ENCODE peak calls at places on chromosomes 3 and 15, in nine cellular contexts. Z is fibroblast of the aortic adventitia, D is body of pancreas, O is tibial nerve, N is cardiac fibroblast, B is AG04450, R is neural progenitor cell, F is fibroblast of lung, I is endothelial cell of umbilical vein. T is an unnamed sample.
A peak's percentile ranks its signal among the peaks of the same experiment; 100 is the strongest.

GRCh38 chr15:38130739-38131498 is 121.7 kb upstream of the SPRED1 start:
- DNase-seq in Z (peak; percentile 99), D (peak; percentile 35), O (peak; percentile 81), N (peak; percentile 99), B (peak; percentile 93), R (peak; percentile 61), F (peak; percentile 99), I (no peak), T (peak; percentile 99)

GRCh38 chr3:171204942-171205341 is 178.4 kb upstream of the SLC2A2 start:
- DNase-seq in Z (peak; percentile 41), D (no peak), O (no peak), N (peak; percentile 68), B (no peak), R (no peak), F (no peak), I (peak; percentile 95), T (peak; percentile 59)

GRCh38 chr3:73520931-73521461 is 103.7 kb downstream of the PDZRN3 start:
- DNase-seq in Z (peak; percentile 93), D (no peak), O (no peak), N (no peak), B (no peak), R (no peak), F (peak; percentile 66), I (no peak), T (no peak)

GRCh38 chr15:58870451-58870850 is 63.0 kb downstream of the SLTM start:
- DNase-seq in Z (peak; percentile 47), D (no peak), O (no peak), N (peak; percentile 75), B (no peak), R (no peak), F (peak; percentile 54), I (no peak), T (peak; percentile 63)

GRCh38 chr3:118478706-118479276 is 555.9 kb downstream of the IGSF11 start:
- DNase-seq in Z (no peak), D (no peak), O (no peak), N (no peak), B (no peak), R (no peak), F (no peak), I (no peak), T (no peak)

GRCh38 chr3:153315781-153316180 is 153.8 kb downstream of the RAP2B start:
- DNase-seq in Z (peak; percentile 74), D (no peak), O (no peak), N (no peak), B (peak; percentile 11), R (no peak), F (peak; percentile 9), I (no peak), T (no peak)

GRCh38 chr3:159112724-159113123 is 310.9 kb downstream of the MFSD1 start:
- DNase-seq in Z (no peak), D (no peak), O (no peak), N (no peak), B (no peak), R (no peak), F (no peak), I (no peak), T (no peak)

GRCh38 chr15:79032656-79033055 is 57.9 kb downstream of the RASGRF1 start:
- DNase-seq in Z (no peak), D (no peak), O (no peak), N (no peak), B (no peak), R (no peak), F (no peak), I (no peak), T (no peak)

GRCh38 chr3:38371541-38372213 is 25.1 kb downstream of the XYLB start:
- DNase-seq in Z (no peak), D (no peak), O (no peak), N (no peak), B (no peak), R (no peak), F (no peak), I (no peak), T (no peak)

GRCh38 chr15:88513195-88513594 is 33.3 kb downstream of the DET1 start:
- DNase-seq in Z (no peak), D (no peak), O (no peak), N (peak; percentile 20), B (no peak), R (no peak), F (peak; percentile 11), I (peak; percentile 28), T (no peak)

GRCh38 chr3:133828576-133829309 is 23.1 kb downstream of the SRPRB start:
- DNase-seq in Z (no peak), D (no peak), O (no peak), N (no peak), B (no peak), R (peak; percentile 13), F (no peak), I (no peak), T (no peak)

GRCh38 chr15:46676233-46677206 is 1040.8 kb upstream of the SEMA6D start:
- DNase-seq in Z (no peak), D (peak; percentile 30), O (no peak), N (no peak), B (no peak), R (no peak), F (no peak), I (no peak), T (no peak)

GRCh38 chr3:139764069-139764905 is 86.5 kb upstream of the NMNAT3 start:
- DNase-seq in Z (peak; percentile 41), D (no peak), O (no peak), N (peak; percentile 19), B (no peak), R (no peak), F (peak; percentile 31), I (no peak), T (no peak)

GRCh38 chr15:98904466-98905048 is 103.0 kb downstream of the PGPEP1L start:
- DNase-seq in Z (peak; percentile 65), D (no peak), O (no peak), N (peak; percentile 70), B (peak; percentile 39), R (peak; percentile 66), F (peak; percentile 71), I (peak; percentile 53), T (peak; percentile 59)

DNA sequence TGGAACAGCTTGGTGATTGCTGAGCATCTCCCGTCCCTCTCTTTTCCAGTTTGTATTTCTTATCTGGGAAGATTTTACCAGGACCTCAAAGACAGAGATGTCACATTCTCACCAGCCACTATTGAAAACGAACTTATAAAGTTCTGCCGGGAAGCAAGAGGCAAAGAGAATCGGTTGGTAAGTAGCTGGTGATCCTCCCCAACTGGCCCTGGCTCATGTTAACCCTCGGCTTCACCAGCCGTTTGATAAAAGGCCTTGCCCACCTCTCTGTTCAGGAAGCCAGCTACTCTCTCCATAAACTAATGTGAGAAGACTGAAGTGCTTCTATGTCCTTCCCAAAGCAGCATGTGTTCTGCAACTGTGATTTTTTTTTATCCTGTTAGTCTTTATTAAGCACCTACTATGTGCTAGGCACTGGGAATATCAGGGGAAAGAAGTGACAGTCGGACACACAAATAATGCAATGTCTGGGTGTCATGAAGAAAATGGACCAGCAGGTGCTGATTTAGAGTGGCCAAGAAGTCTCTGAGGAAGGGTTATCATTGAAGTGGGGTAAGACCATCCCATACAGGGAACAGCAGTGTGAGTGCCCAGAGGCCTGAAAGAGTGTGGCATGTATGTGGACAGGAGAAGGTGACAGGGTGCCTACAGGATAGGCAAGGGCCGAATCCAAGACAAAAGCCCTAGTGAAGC is 1.2 kb downstream of the MANF start:
- DNase-seq in Z (no peak), D (no peak), O (no peak), N (no peak), B (no peak), R (no peak), F (no peak), I (no peak), T (no peak)
- H3K4me3 ChIP-seq in Z (peak overlapping the region; percentile 78), D (peak overlapping the region; percentile 92), O (no peak overlapping the region), N (peak overlapping the region; percentile 74), B (peak overlapping the region; percentile 84), R (peak overlapping the region; percentile 79), F (peak overlapping the region; percentile 96), I (peak overlapping the region; percentile 93), T (peak overlapping the region; percentile 83)

DNA sequence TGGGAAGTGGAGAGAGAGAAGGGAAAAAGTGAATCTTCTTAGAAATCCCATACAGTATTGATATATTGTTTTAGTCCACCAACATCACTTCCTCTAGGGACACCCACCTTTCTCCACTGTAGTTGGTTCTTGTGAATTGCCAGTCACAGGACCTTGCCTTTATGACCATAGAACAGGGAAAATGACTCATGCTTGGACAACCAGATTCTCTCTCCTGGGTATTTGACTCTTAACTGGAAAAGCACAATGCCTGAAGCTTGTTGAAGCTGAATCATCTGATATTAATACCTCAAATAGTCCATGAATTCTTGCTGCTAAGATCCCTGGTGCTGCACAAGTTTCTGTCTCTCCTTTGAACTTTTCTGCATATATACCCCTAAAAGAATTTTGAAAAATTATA is 32.5 kb upstream of the DCLK3 start:
- DNase-seq in Z (peak; percentile 79), D (no peak), O (no peak), N (peak; percentile 71), B (no peak), R (no peak), F (no peak), I (no peak), T (peak; percentile 50)
- H3K4me3 ChIP-seq in Z (no peak overlapping the region), D (no peak overlapping the region), O (no peak overlapping the region), N (no peak overlapping the region), B (no peak overlapping the region), R (no peak overlapping the region), F (no peak overlapping the region), I (no peak overlapping the region), T (no peak overlapping the region)

GRCh38 chr15:31434418-31435255 is 108.0 kb downstream of the KLF13 start:
- DNase-seq in Z (peak; percentile 89), D (no peak), O (no peak), N (peak; percentile 96), B (peak; percentile 61), R (no peak), F (peak; percentile 72), I (peak; percentile 64), T (peak; percentile 92)
- H3K4me3 ChIP-seq in Z (peak overlapping the region; percentile 23), D (no peak overlapping the region), O (no peak overlapping the region), N (no peak overlapping the region), B (peak overlapping the region; percentile 25), R (no peak overlapping the region), F (peak overlapping the region; percentile 38), I (peak overlapping the region; percentile 50), T (peak overlapping the region; percentile 36)

GRCh38 chr3:120368172-120368571 is 19.0 kb upstream of the LRRC58 start:
- DNase-seq in Z (no peak), D (no peak), O (no peak), N (no peak), B (no peak), R (no peak), F (no peak), I (no peak), T (no peak)

GRCh38 chr3:120364821-120365220 is 15.7 kb upstream of the LRRC58 start:
- DNase-seq in Z (peak; percentile 16), D (no peak), O (no peak), N (peak; percentile 41), B (no peak), R (no peak), F (peak; percentile 3), I (no peak), T (peak; percentile 20)

GRCh38 chr3:120369000-120369399 is 19.8 kb upstream of the LRRC58 start:
- DNase-seq in Z (no peak), D (no peak), O (no peak), N (no peak), B (no peak), R (no peak), F (no peak), I (no peak), T (no peak)

GRCh38 chr3:120364101-120364500 is 14.9 kb upstream of the LRRC58 start:
- DNase-seq in Z (no peak), D (no peak), O (no peak), N (no peak), B (no peak), R (no peak), F (no peak), I (no peak), T (no peak)
- H3K4me3 ChIP-seq in Z (no peak overlapping the region), D (no peak overlapping the region), O (no peak overlapping the region), N (no peak overlapping the region), B (no peak overlapping the region), R (no peak overlapping the region), F (no peak overlapping the region), I (no peak overlapping the region), T (no peak overlapping the region)